ENCODE peak calls at places on chromosome 7, in four cellular contexts. V is A549, S is PC-9, Z is pancreas. I is an unnamed sample.

GRCh38 chr7:141663081-141663510 is 38.9 kb downstream of the DENND11 start:
- DNase-seq in V (peak), S (peak), Z (no peak), I (no peak)

GRCh38 chr7:100119701-100120517 is 475 bp downstream of the CNPY4 start:
- DNase-seq in V (peak), S (peak), Z (no peak), I (peak)

GRCh38 chr7:97871659-97872024 is 566 bp downstream of the ASNS start:
- DNase-seq in V (no peak), S (no peak), Z (no peak), I (no peak)

GRCh38 chr7:82105463-82105862 is 335.6 kb upstream of the HGF start:
- DNase-seq in V (peak), S (no peak), Z (no peak), I (peak)

GRCh38 chr7:83162402-83163256 is at the start of gene PCLO:
- DNase-seq in V (peak), S (peak), Z (peak), I (peak)

GRCh38 chr7:11155883-11156282 is 182.2 kb downstream of the PHF14 start:
- DNase-seq in V (no peak), S (no peak), Z (no peak), I (no peak)

GRCh38 chr7:148711191-148712102 is 12.7 kb downstream of the CUL1 start:
- DNase-seq in V (no peak), S (no peak), Z (no peak), I (no peak)

GRCh38 chr7:30598121-30598876 is 3.6 kb downstream of the GARS1 start:
- DNase-seq in V (no peak), S (no peak), Z (no peak), I (peak)

GRCh38 chr7:6128205-6128604 is 97.0 kb downstream of the ANKRD61 start:
- DNase-seq in V (no peak), S (no peak), Z (no peak), I (no peak)

GRCh38 chr7:127619681-127620405 is 1.9 kb upstream of the PAX4 start:
- DNase-seq in V (peak), S (no peak), Z (no peak), I (no peak)

GRCh38 chr7:88218836-88219605 is 817 bp downstream of the SRI start:
- DNase-seq in V (no peak), S (peak), Z (peak), I (peak)
- H3K27ac ChIP-seq in V (peak), S (peak), Z (peak), I (peak)

GRCh38 chr7:157674027-157674714 is 337.4 kb downstream of the DNAJB6 start:
- DNase-seq in V (no peak), S (no peak), Z (no peak), I (no peak)
- H3K4me3 ChIP-seq in V (no peak), S (no peak), Z (no peak), I (no peak)

GRCh38 chr7:43211276-43211675 is 98.8 kb downstream of the HECW1 start:
- DNase-seq in V (peak), S (no peak), Z (no peak), I (no peak)
- TF ChIP-seq CTCF in V (peak), S (no peak), Z (no peak), I (no peak)

GRCh38 chr7:18541189-18541870 is 45.8 kb downstream of the HDAC9 start:
- DNase-seq in V (no peak), S (no peak), Z (peak), I (peak)
- H3K27ac ChIP-seq in V (no peak), S (no peak), Z (no peak), I (no peak)

GRCh38 chr7:151465169-151465568 is 25.2 kb upstream of the CRYGN start:
- DNase-seq in V (no peak), S (no peak), Z (no peak), I (no peak)

GRCh38 chr7:151469281-151469680 is 29.3 kb upstream of the CRYGN start:
- DNase-seq in V (no peak), S (no peak), Z (no peak), I (no peak)

GRCh38 chr7:151468214-151469023 is 28.5 kb upstream of the CRYGN start:
- DNase-seq in V (no peak), S (no peak), Z (no peak), I (no peak)

GRCh38 chr7:151472644-151473380 is 32.9 kb upstream of the CRYGN start:
- DNase-seq in V (no peak), S (no peak), Z (no peak), I (peak)

GRCh38 chr7:151470656-151471180 is 30.8 kb upstream of the CRYGN start:
- DNase-seq in V (no peak), S (no peak), Z (no peak), I (no peak)
- H3K4me3 ChIP-seq in V (no peak), S (no peak), Z (no peak), I (no peak)

GRCh38 chr7:137592232-137592896 is 248.8 kb upstream of the PTN start:
- DNase-seq in V (peak), S (peak), Z (no peak), I (peak)
- TF ChIP-seq CTCF in V (peak), S (peak), Z (no peak), I (peak)

DNA sequence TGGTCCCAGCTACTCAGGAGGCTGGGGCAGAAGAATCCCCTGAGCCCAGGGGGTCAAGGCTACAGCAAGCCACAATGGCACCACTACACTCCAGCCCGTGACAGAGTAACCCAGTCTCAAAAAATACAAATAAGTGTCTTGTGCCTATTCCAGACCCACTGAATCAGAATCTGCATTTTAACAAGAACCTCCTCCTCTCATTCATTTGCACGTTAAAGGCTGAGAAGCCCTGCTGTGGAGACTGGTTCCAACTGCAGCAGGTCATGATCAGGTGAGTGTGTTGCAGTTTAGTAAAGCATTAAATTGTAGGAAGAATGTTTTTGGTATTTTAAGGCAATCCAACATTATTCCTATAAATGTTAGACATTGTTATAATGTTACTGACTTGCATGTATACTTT is 30.5 kb downstream of the MKRN1 start:
- DNase-seq in V (no peak), S (no peak), Z (no peak), I (no peak)
- H3K27ac ChIP-seq in V (no peak), S (no peak), Z (no peak), I (no peak)

GRCh38 chr7:158729646-158730382 is 25.2 kb upstream of the NCAPG2 start:
- DNase-seq in V (no peak), S (no peak), Z (no peak), I (no peak)

GRCh38 chr7:158727690-158728089 is 23.1 kb upstream of the NCAPG2 start:
- DNase-seq in V (no peak), S (no peak), Z (no peak), I (no peak)

GRCh38 chr7:158730383-158731055 is 25.9 kb upstream of the NCAPG2 start:
- DNase-seq in V (no peak), S (no peak), Z (no peak), I (peak)

GRCh38 chr7:158731761-158732160 is 27.2 kb upstream of the NCAPG2 start:
- DNase-seq in V (no peak), S (no peak), Z (no peak), I (no peak)

DNA sequence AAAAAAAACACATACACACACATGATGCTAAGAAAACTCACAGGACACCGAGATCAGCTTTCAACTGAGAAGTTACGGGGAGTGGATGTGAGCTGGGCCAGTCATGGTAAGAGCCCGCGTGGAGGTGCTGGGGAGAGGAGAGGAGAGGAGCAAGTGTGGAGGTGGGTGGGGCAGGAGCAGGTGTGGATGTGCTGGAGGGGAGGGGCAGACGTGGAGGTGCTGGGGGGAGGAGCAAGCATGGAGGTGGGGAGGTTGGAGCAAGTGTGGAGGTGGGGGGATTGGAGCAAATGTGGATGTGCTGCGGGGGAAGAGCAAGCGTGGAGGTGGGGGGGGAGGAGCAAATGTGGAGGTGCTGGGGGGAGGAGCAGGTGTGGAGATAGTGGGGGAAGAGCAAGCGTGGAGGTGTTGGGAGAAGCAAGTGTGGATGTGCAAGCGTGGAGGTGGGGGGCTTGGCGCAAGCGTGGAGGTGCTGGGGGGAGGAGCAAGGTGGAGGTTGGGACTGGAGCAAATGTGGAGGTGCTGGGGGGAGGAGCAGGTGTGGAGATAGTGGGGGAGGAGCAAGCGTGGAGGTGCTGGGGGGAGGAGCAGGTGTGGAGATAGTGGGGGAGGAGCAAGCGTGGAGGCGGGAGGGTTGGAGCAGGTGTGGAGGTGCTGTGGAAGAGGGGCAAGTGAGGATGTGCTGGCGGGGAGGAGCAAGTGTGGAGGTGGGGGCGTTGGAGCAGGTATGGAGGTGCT is 24.5 kb upstream of the NCAPG2 start:
- DNase-seq in V (no peak), S (no peak), Z (no peak), I (no peak)
- H3K4me3 ChIP-seq in V (no peak), S (no peak), Z (no peak), I (no peak)